ENCODE peak calls at places on chromosomes 7 and 10, in six cellular contexts. R is A549, B is uterus, K is tibial nerve, M is stomach, H is heart left ventricle. E is an unnamed sample.

GRCh38 chr10:79314761-79315601 is 32.3 kb upstream of the PPIF start:
- DNase-seq in R (no peak), B (no peak), K (no peak), M (no peak), H (peak; percentile 29), E (no peak)

GRCh38 chr10:120950103-120950561 is 99.0 kb downstream of the WDR11 start:
- DNase-seq in R (no peak), B (no peak), K (no peak), M (no peak), H (no peak), E (no peak)

GRCh38 chr7:66152538-66153191 is 38.0 kb downstream of the CRCP start:
- DNase-seq in R (no peak), B (no peak), K (no peak), M (no peak), H (no peak), E (no peak)

GRCh38 chr7:131110294-131111080 is 217.2 kb upstream of the MKLN1 start:
- DNase-seq in R (peak; percentile 73), B (peak; percentile 43), K (peak; percentile 17), M (no peak), H (peak; percentile 35), E (no peak)

GRCh38 chr10:77746313-77746712 is 108.7 kb upstream of the KCNMA1 start:
- DNase-seq in R (no peak), B (no peak), K (no peak), M (no peak), H (no peak), E (no peak)

GRCh38 chr10:121169406-121169805 is 318.2 kb downstream of the WDR11 start:
- DNase-seq in R (no peak), B (no peak), K (no peak), M (no peak), H (no peak), E (no peak)

GRCh38 chr7:26492816-26493215 is 201.2 kb downstream of the SNX10 start:
- DNase-seq in R (no peak), B (no peak), K (no peak), M (no peak), H (no peak), E (no peak)

GRCh38 chr10:31103096-31103495 is 71.4 kb upstream of the ZNF438 start:
- DNase-seq in R (no peak), B (no peak), K (no peak), M (no peak), H (no peak), E (no peak)

GRCh38 chr10:131163444-131163843 is 148.1 kb downstream of the TCERG1L start:
- DNase-seq in R (no peak), B (no peak), K (no peak), M (no peak), H (no peak), E (no peak)

GRCh38 chr7:112422842-112423496 is 27.3 kb upstream of the IFRD1 start:
- DNase-seq in R (peak; percentile 90), B (peak; percentile 44), K (peak; percentile 56), M (peak; percentile 90), H (peak; percentile 82), E (no peak)

GRCh38 chr7:753190-753589 is 26.1 kb upstream of the PRKAR1B start:
- DNase-seq in R (no peak), B (no peak), K (no peak), M (no peak), H (no peak), E (no peak)

GRCh38 chr7:80087051-80087767 is 47.4 kb upstream of the GNAI1 start:
- DNase-seq in R (no peak), B (no peak), K (no peak), M (no peak), H (no peak), E (no peak)

GRCh38 chr10:114565066-114565465 is 93.0 kb downstream of the ABLIM1 start:
- DNase-seq in R (no peak), B (no peak), K (no peak), M (no peak), H (no peak), E (no peak)

GRCh38 chr10:98610301-98610700 is 163.6 kb upstream of the HPS1 start:
- DNase-seq in R (no peak), B (no peak), K (no peak), M (no peak), H (no peak), E (no peak)

GRCh38 chr7:3559178-3559765 is 258.2 kb downstream of the SDK1 start:
- DNase-seq in R (peak; percentile 54), B (no peak), K (no peak), M (no peak), H (no peak), E (no peak)

GRCh38 chr7:151062399-151063211 is 3.2 kb downstream of the SLC4A2 start:
- DNase-seq in R (peak; percentile 98), B (peak; percentile 62), K (no peak), M (peak; percentile 91), H (peak; percentile 69), E (no peak)

GRCh38 chr10:111123883-111124282 is 47.1 kb downstream of the ADRA2A start:
- DNase-seq in R (no peak), B (no peak), K (no peak), M (no peak), H (no peak), E (no peak)

GRCh38 chr10:12705943-12706342 is 295.6 kb downstream of the CCDC3 start:
- DNase-seq in R (peak; percentile 63), B (no peak), K (no peak), M (no peak), H (no peak), E (no peak)
- H3K4me1 ChIP-seq in R (peaks cover 83% of the 10 kb centered on the region), B (peaks cover 10% of the 10 kb centered on the region), K (no peaks in the 10 kb centered on the region), M (peaks cover 70% of the 10 kb centered on the region), H (peaks cover 35% of the 10 kb centered on the region), E (peaks cover 91% of the 10 kb centered on the region)

DNA sequence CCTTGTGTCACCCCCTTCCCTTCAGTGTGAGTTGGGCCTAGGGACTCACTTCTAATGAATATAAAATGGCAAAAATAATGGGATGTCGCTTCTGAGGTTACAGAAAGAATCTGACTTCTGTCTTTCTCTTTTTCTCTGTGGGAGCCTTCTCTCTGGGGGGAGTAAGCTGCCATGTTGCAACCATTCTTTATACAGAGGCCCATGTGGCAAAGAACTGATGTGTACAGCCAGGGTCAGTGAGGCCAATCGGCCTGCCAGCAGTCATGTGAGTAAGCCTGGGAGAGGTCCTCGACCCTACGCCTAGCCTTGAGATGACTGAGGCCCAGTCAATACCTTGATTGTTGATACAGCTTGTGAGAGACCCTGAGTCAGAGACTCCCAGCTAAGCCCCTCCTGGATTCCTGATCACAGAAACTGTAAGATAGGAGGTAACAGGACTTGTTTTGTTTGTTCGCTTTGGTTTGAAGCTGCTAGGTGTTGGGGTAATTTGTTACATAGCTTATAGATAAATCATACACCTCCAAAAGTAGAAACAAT is 1.7 kb downstream of the TCAF1 start:
- DNase-seq in R (no peak), B (no peak), K (no peak), M (no peak), H (no peak), E (no peak)
- TF ChIP-seq POLR2A in R (no peak), B (no peak), K (no peak), M (no peak), H (no peak), E (no peak)

GRCh38 chr10:105691811-105692210 is 1050.7 kb downstream of the SORCS3 start:
- DNase-seq in R (peak; percentile 13), B (no peak), K (no peak), M (no peak), H (no peak), E (no peak)
- TF ChIP-seq CTCF in R (no peak), B (no peak), K (no peak), M (no peak), H (peak; percentile 8), E (no peak)

DNA sequence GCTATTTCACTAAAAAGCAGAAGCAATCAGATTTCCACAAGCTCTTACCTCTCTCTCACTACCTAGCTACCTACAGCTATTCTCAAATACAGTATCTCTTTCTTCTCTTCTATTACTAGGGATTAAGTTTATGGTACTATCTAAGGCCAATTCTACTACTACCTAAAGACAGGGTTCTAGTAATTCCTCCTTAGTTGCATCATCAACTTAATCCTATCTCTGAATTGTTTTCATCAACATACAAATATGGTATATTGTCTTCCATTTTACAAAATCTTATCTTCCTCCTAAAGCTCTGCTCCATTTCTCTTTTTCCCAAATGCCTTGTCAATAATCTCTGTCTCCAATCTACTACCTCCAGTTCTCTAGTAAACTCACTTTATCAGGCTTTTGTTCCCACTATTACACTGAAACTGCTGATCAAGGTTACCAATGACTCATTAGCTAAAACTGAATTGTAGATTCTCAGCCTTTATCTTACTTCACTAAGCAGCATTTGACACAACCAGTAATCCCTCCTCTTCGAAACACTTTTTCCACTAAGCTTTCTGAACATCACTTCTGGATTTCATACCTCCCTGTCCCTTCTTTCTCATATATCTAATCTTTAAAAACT is 28.3 kb downstream of the JMJD1C start:
- DNase-seq in R (no peak), B (no peak), K (no peak), M (no peak), H (no peak), E (no peak)
- H3K4me1 ChIP-seq in R (peaks cover 52% of the 10 kb centered on the region), B (peaks cover 4% of the 10 kb centered on the region), K (no peaks in the 10 kb centered on the region), M (peaks cover 82% of the 10 kb centered on the region), H (peaks cover 61% of the 10 kb centered on the region), E (peaks cover 8% of the 10 kb centered on the region)

DNA sequence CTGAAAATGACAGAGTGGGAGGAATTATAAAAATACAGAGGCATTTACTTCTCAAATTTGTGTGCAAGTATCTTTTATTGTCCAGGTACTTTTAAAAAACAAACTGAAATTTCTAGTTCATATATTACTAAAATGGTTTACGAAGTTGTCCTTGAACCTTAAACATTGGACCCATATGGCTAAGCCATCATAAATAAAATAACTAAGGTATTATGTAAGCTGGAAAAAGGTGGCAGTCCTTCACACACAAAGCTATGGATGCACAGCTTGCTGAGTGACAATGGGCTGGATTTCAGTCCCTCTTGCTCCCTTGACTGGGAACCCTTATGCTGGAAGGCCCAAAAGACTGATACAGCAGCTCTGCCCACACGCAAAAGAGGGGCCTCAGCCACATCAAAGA is 66.1 kb downstream of the COBL start:
- DNase-seq in R (no peak), B (no peak), K (no peak), M (no peak), H (no peak), E (no peak)
- TF ChIP-seq POLR2A in R (no peak), B (no peak), K (no peak), M (no peak), H (no peak), E (no peak)

GRCh38 chr10:91220194-91220953 is at the start of gene PCGF5:
- DNase-seq in R (peak; percentile 88), B (peak; percentile 90), K (peak; percentile 74), M (peak; percentile 95), H (peak; percentile 94), E (peak; percentile 53)
- TF ChIP-seq CTCF in R (peak; percentile 21), B (peak; percentile 36), K (peak; percentile 71), M (peak; percentile 48), H (peak; percentile 38), E (peak; percentile 64)

DNA sequence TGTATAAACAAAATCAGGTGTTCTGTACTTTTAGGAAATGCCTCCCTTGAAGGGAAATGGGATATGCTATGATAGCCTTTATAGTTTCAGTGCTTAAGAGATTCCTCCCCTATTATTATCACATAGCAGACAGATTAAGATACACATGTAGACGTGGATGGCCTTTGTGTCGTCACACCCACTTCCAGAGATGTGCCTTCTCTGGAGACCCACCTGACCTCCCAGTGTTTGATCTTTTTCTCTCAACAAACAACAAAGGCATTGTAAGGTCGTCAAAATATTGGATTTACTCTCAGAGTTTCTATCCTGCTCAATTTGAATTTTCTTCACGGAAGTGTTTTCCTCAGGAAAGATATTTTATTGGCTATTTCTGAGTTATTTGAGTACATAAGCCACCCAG is 25.7 kb upstream of the C1GALT1 start:
- DNase-seq in R (no peak), B (no peak), K (no peak), M (no peak), H (no peak), E (no peak)
- H3K4me1 ChIP-seq in R (no peaks in the 10 kb centered on the region), B (no peaks in the 10 kb centered on the region), K (no peaks in the 10 kb centered on the region), M (peaks cover 5% of the 10 kb centered on the region), H (peaks cover 4% of the 10 kb centered on the region), E (no peaks in the 10 kb centered on the region)